ENCODE peak calls at places on chromosomes 2 and 18, in six cellular contexts. W is GM12878, D is tibial nerve, Q is ovary, H is H1, L is HepG2. M is an unnamed sample.
A peak's percentile ranks its signal among the peaks of the same experiment; 100 is the strongest.

GRCh38 chr18:9643549-9643948 is 29.2 kb upstream of the PPP4R1 start:
- DNase-seq in W (no peak), D (no peak), Q (no peak), H (peak; percentile 73), L (peak; percentile 75), M (no peak)

GRCh38 chr18:60018801-60019462 is 119.1 kb downstream of the PMAIP1 start:
- DNase-seq in W (no peak), D (no peak), Q (no peak), H (no peak), L (no peak), M (no peak)

GRCh38 chr2:2662847-2663356 is 331.8 kb upstream of the MYT1L start:
- DNase-seq in W (no peak), D (no peak), Q (no peak), H (no peak), L (no peak), M (no peak)

GRCh38 chr2:12293868-12294267 is 422.9 kb upstream of the TRIB2 start:
- DNase-seq in W (peak; percentile 84), D (no peak), Q (no peak), H (no peak), L (no peak), M (no peak)

GRCh38 chr2:24883946-24884345 is 36.1 kb downstream of the ADCY3 start:
- DNase-seq in W (no peak), D (no peak), Q (peak; percentile 45), H (no peak), L (no peak), M (no peak)

GRCh38 chr2:105889046-105889445 is 144.3 kb downstream of the NCK2 start:
- DNase-seq in W (no peak), D (no peak), Q (no peak), H (no peak), L (no peak), M (no peak)

GRCh38 chr2:222993920-222994650 is 57.9 kb upstream of the KCNE4 start:
- DNase-seq in W (no peak), D (peak; percentile 80), Q (peak; percentile 81), H (no peak), L (no peak), M (no peak)

GRCh38 chr2:157468931-157469708 is 25.2 kb upstream of the CYTIP start:
- DNase-seq in W (peak; percentile 95), D (no peak), Q (no peak), H (no peak), L (no peak), M (no peak)

DNA sequence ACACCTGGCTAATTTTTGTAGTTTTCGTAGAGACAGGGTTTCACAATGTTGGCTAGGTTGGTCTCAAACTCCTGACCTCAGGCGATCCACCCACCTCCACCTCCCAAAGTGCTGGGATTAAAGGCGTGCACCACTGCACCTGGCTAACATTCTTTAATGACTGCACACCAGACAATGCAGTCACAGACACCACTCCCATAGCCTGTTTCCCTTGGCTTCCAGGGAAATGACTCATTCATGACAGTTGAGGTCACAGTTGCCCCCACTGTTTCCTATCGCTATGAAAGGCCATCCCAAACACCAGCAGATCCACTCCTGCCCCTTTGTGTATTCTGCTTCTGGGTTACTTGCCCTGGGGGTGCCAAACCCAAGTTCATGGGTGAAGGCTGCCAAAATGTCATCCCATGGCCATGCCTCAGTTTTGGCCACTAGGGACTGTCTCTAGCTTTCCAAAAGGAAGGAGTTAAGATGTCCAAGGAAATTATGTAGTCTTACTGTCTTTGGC is 8.7 kb downstream of the CHMP1B start:
- DNase-seq in W (no peak), D (no peak), Q (no peak), H (no peak), L (peak; percentile 83), M (no peak)
- H3K4me1 ChIP-seq in W (no peaks in the 10 kb centered on the region), D (peaks cover 9% of the 10 kb centered on the region), Q (no peaks in the 10 kb centered on the region), H (peaks cover 8% of the 10 kb centered on the region), L (peaks cover 82% of the 10 kb centered on the region), M (peaks cover 19% of the 10 kb centered on the region)

DNA sequence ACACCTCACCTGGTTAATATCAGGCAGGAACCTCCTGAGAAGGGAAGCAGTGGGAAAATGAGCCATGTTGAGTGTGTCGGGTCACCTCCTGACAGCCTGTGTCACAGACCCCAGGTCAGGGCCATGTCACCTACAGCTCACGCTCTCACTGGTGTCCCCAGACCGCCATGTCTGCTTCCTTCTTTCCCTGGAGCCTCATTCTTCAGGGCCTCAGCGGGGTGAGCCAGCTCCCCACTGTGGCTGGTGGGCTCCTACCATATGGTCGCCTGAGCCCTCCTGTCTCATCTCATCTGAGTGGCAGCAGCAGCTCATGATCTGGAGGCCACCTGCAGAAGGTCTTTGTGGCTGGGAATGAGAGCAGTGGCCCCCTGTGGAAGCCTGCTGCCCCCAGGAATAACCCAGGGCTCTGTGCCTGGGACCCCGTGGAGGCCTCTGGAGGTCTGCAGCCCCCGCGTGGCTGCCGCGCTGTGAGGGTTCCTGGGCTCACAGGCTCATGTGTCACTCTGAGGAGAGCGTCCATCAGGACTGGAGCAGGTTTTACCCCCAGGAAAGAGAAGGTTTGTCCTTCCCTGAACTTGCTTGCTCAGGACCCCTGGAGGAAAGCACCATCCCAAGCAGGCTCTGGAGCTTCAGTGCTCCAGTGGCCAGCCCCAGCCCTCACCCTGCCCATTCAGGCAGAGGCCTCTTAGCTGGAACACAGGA is 56.4 kb downstream of the FAM168B start:
- DNase-seq in W (no peak), D (no peak), Q (no peak), H (no peak), L (no peak), M (no peak)
- TF ChIP-seq EP300 in W (no peak), D (no peak), Q (no peak), H (no peak), L (no peak), M (no peak)

DNA sequence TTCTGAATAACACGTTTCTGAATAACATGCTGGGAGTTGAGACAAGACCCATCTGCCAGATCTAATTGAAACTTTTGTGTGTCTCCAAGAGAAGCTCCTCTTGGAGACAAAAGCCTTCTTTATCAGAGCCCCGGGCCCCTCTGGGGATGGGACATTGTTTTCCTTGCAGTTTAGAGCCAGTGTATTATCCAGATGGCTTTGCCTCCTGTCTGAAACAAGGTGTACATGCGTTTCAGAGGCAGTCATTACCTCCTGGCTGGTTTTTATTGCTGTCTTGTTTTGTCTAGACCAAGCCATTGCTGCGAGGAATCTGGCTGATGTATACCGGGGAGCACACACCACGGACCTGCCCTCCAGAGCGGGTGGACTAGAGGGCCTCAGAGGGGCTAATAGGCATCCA is 7.8 kb downstream of the FOSL2 start:
- DNase-seq in W (no peak), D (no peak), Q (no peak), H (no peak), L (no peak), M (no peak)
- H3K4me3 ChIP-seq in W (no peak overlapping the region), D (no peak overlapping the region), Q (no peak overlapping the region), H (no peak overlapping the region), L (no peak overlapping the region), M (no peak overlapping the region)

DNA sequence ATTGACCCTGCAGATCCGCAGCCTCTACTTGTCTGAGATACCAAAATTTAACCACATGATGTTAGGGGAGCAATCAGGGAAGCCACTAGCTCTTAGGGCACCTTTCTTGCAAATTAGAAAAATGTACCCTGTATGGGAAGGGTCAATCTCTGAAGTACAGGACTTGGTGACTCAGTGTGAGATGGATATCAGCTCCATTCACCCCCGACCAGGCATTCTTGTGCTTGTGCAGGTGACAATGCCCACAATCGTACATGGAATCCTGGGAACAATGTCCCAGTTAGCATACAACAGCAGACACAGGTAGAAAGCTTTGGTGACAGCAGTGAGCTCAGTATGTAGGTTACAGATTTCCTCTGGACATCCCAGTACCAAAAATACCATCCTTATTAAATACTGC is 137.7 kb upstream of the ITGB6 start:
- DNase-seq in W (no peak), D (no peak), Q (no peak), H (no peak), L (no peak), M (no peak)
- H3K4me1 ChIP-seq in W (no peaks in the 10 kb centered on the region), D (peaks cover 66% of the 10 kb centered on the region), Q (peaks cover 16% of the 10 kb centered on the region), H (no peaks in the 10 kb centered on the region), L (no peaks in the 10 kb centered on the region), M (peaks cover 46% of the 10 kb centered on the region)

DNA sequence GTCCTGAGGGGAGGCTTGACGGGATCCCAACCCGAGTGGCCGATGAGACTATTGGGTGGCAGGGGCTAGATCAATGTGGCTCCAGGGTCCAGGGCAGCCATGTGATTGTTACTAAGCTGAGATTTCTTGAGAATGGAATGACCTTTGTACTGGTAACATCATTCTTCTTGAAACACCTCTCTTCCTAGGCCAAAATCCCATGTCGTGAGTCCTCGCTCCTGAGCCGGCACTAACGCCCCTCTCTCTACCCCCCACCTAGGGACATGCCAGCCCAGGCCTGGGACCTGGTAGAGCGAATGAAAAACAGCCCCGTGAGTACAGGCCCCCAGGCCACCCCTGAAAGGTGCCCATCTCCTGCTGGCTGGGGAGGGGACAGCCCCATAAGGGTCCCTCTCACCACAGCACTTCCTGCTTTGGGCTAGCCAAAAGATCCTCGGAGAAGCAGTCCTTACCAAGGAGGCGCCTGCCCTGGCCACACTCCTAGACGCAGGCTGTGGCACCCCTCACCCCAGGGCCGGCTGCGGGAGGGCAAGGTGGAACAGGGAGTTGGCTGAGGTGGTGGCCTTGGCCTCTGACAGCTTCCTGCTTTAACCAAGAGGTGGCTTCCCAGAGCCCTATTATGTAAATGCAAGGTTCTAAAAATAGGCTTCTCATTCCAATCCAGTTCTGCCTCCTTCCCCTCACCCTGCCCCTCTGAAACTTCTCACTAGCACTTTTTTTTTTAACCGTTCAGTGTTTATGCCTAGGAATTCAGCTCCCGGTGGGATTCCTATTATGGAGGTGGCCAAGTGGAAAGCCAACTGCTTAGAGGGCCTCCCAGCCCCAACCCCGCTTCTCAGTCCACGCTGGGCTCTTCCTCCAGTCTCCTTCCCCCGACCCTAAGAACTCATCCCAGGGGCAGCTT is 126.6 kb upstream of the PPP1CB start:
- DNase-seq in W (peak; percentile 21), D (peak; percentile 59), Q (peak; percentile 93), H (no peak), L (peak; percentile 47), M (peak; percentile 85)
- TF ChIP-seq EP300 in W (no peak), D (peak; percentile 79), Q (no peak), H (no peak), L (no peak), M (peak; percentile 79)